ENCODE peak calls at places on chromosome 9, in nine cellular contexts. W, T, Z, K, N, L, F, X and E are unnamed samples.

GRCh38 chr9:133374612-133375115 is 1.2 kb downstream of the SURF4 start:
- DNase-seq in K (no peak), X (no peak), W (no peak), F (peak; percentile 71), L (no peak), Z (peak; percentile 74), N (peak; percentile 91), T (no peak), E (no peak)

GRCh38 chr9:37146372-37146771 is 26.0 kb downstream of the ZCCHC7 start:
- DNase-seq in W (no peak), X (no peak), T (no peak), F (no peak), Z (no peak), N (no peak), K (no peak), L (peak; percentile 29), E (peak; percentile 53)

GRCh38 chr9:69211424-69212036 is 37.5 kb downstream of the TJP2 start:
- DNase-seq in X (no peak), W (no peak), N (no peak), K (no peak), T (no peak), L (no peak), F (no peak), Z (no peak), E (no peak)

GRCh38 chr9:111013707-111014106 is 24.6 kb downstream of the LPAR1 start:
- DNase-seq in Z (no peak), K (no peak), L (no peak), W (no peak), T (no peak), X (no peak), F (no peak), N (no peak), E (no peak)

GRCh38 chr9:108377881-108378280 is 477.9 kb downstream of the ACTL7B start:
- DNase-seq in K (no peak), N (no peak), X (no peak), T (no peak), Z (no peak), L (no peak), W (no peak), F (peak; percentile 39), E (no peak)

GRCh38 chr9:133835273-133835901 is 97.2 kb upstream of the SARDH start:
- DNase-seq in Z (no peak), X (no peak), L (no peak), N (no peak), K (no peak), W (no peak), T (no peak), F (no peak), E (no peak)

GRCh38 chr9:120402741-120403542 is 177.0 kb downstream of the CDK5RAP2 start:
- DNase-seq in K (no peak), Z (no peak), X (no peak), T (no peak), F (peak; percentile 99), W (no peak), L (no peak), N (peak; percentile 95), E (no peak)

GRCh38 chr9:126436545-126437269 is 110.1 kb downstream of the MVB12B start:
- DNase-seq in K (no peak), W (no peak), T (no peak), N (peak; percentile 65), Z (no peak), F (peak; percentile 59), X (no peak), L (no peak), E (no peak)

GRCh38 chr9:134993416-134993815 is 75.7 kb upstream of the FCN1 start:
- DNase-seq in Z (no peak), N (no peak), T (peak; percentile 42), L (no peak), W (no peak), K (no peak), F (no peak), X (no peak), E (no peak)

GRCh38 chr9:106956971-106957370 is 94.0 kb downstream of the ZNF462 start:
- DNase-seq in K (no peak), N (peak; percentile 77), W (no peak), Z (no peak), T (no peak), X (no peak), F (peak; percentile 72), L (no peak), E (no peak)

GRCh38 chr9:38318755-38319495 is 73.6 kb upstream of the ALDH1B1 start:
- DNase-seq in L (peak; percentile 57), K (no peak), X (no peak), Z (peak; percentile 64), N (peak; percentile 27), W (no peak), F (peak; percentile 12), T (no peak), E (no peak)

GRCh38 chr9:114844766-114845165 is 38.9 kb upstream of the TNFSF15 start:
- DNase-seq in X (no peak), L (no peak), Z (no peak), N (no peak), K (no peak), F (no peak), W (no peak), T (no peak), E (no peak)

GRCh38 chr9:124835026-124835501 is 18.2 kb upstream of the WDR38 start:
- DNase-seq in W (no peak), K (peak; percentile 55), Z (no peak), T (no peak), F (peak; percentile 80), N (peak; percentile 63), X (no peak), L (no peak), E (peak; percentile 84)

GRCh38 chr9:124794902-124795491 is 18.1 kb downstream of the OLFML2A start:
- DNase-seq in L (no peak), X (no peak), T (no peak), K (no peak), W (no peak), N (no peak), Z (no peak), F (no peak), E (no peak)

GRCh38 chr9:111752455-111752854 is 42.3 kb downstream of the SHOC1 start:
- DNase-seq in F (peak; percentile 23), X (no peak), Z (no peak), K (no peak), L (no peak), W (no peak), T (no peak), N (peak; percentile 50), E (no peak)

GRCh38 chr9:21413089-21414023 is 4.4 kb downstream of the IFNA8 start:
- DNase-seq in X (no peak), T (no peak), K (no peak), F (no peak), N (peak; percentile 12), W (no peak), L (no peak), Z (no peak), E (no peak)

GRCh38 chr9:131582466-131583341 is 37.4 kb downstream of the PRRT1B start:
- DNase-seq in L (no peak), Z (no peak), W (no peak), K (no peak), F (no peak), X (no peak), N (no peak), T (peak; percentile 72), E (no peak)

GRCh38 chr9:126752881-126753670 is 51.8 kb upstream of the ZBTB43 start:
- DNase-seq in L (no peak), F (no peak), Z (no peak), K (no peak), N (no peak), W (no peak), X (no peak), T (no peak), E (no peak)

GRCh38 chr9:94973491-94973941 is 247.0 kb downstream of the AOPEP start:
- DNase-seq in K (no peak), N (peak; percentile 42), L (no peak), F (peak; percentile 59), Z (no peak), W (no peak), T (no peak), X (no peak), E (peak; percentile 18)

GRCh38 chr9:6545017-6545691 is 100.4 kb downstream of the GLDC start:
- DNase-seq in Z (no peak), K (no peak), F (no peak), X (no peak), N (no peak), L (no peak), T (no peak), W (no peak), E (no peak)

GRCh38 chr9:72800326-72800994 is 152.4 kb downstream of the ALDH1A1 start:
- DNase-seq in X (no peak), L (no peak), T (no peak), W (no peak), K (no peak), N (no peak), Z (no peak), F (no peak), E (no peak)

GRCh38 chr9:107345327-107345726 is 62.2 kb downstream of the RAD23B start:
- DNase-seq in W (no peak), T (no peak), N (no peak), L (no peak), K (peak; percentile 70), F (no peak), Z (no peak), X (no peak), E (no peak)

GRCh38 chr9:124392254-124392653 is 23.0 kb downstream of the PSMB7 start:
- DNase-seq in K (no peak), N (no peak), Z (no peak), F (no peak), T (no peak), X (no peak), W (no peak), L (no peak), E (peak; percentile 53)

GRCh38 chr9:126756876-126757415 is 47.9 kb upstream of the ZBTB43 start:
- DNase-seq in K (peak; percentile 79), F (no peak), N (no peak), Z (no peak), T (no peak), X (no peak), W (no peak), L (no peak), E (peak; percentile 28)

GRCh38 chr9:123640792-123641222 is 284.8 kb downstream of the CRB2 start:
- DNase-seq in K (no peak), Z (peak; percentile 80), W (no peak), X (no peak), F (no peak), N (no peak), T (no peak), L (no peak), E (no peak)